ENCODE peak calls at places on chromosomes 3 and 15, in six cellular contexts. E is NCI-H82; K is stimulated activated CD4-positive, alpha-beta T cell treated with anti-CD3 and anti-CD28 coated beads, Interleukin-15, amount 100 ng/mL, for 1 hour; J is upper lobe of right lung; Q is GM04504; W is NCI-H1105. F is an unnamed sample.
A peak's percentile ranks its signal among the peaks of the same experiment; 100 is the strongest.

GRCh38 chr3:72887723-72888545 is at the start of gene GXYLT2:
- DNase-seq in E (peak; percentile 80), K (no peak), J (peak; percentile 79), Q (no peak), W (peak; percentile 34), F (peak; percentile 48)

GRCh38 chr3:70176224-70176623 is 136.2 kb downstream of the MDFIC2 start:
- DNase-seq in E (no peak), K (no peak), J (no peak), Q (no peak), W (no peak), F (no peak)

GRCh38 chr15:69535101-69535638 is 82.6 kb downstream of the RPLP1 start:
- DNase-seq in E (no peak), K (no peak), J (no peak), Q (peak; percentile 13), W (no peak), F (no peak)

GRCh38 chr3:23620044-23620443 is 185.7 kb upstream of the UBE2E1 start:
- DNase-seq in E (peak; percentile 3), K (no peak), J (no peak), Q (no peak), W (no peak), F (no peak)

GRCh38 chr15:35852818-35853624 is 307.1 kb upstream of the DPH6 start:
- DNase-seq in E (no peak), K (no peak), J (no peak), Q (peak; percentile 27), W (no peak), F (no peak)

GRCh38 chr3:185959609-185960517 is 22.0 kb upstream of the TRA2B start:
- DNase-seq in E (no peak), K (no peak), J (no peak), Q (peak; percentile 51), W (no peak), F (peak; percentile 28)

GRCh38 chr3:40980467-40980866 is 218.8 kb upstream of the CTNNB1 start:
- DNase-seq in E (no peak), K (no peak), J (no peak), Q (no peak), W (no peak), F (no peak)

GRCh38 chr3:116005404-116005803 is 382.1 kb downstream of the GAP43 start:
- DNase-seq in E (peak; percentile 96), K (no peak), J (no peak), Q (peak; percentile 99), W (peak; percentile 8), F (no peak)

GRCh38 chr15:52503788-52504496 is 24.7 kb downstream of the MYO5A start:
- DNase-seq in E (no peak), K (no peak), J (no peak), Q (peak; percentile 14), W (no peak), F (no peak)

GRCh38 chr3:110881069-110881468 is 190.5 kb upstream of the NECTIN3 start:
- DNase-seq in E (peak; percentile 51), K (no peak), J (peak; percentile 47), Q (no peak), W (peak; percentile 90), F (peak; percentile 1)